ENCODE peak calls at places on chromosome 5, in nine cellular contexts. J, M, R, U, B, O, G, A and K are unnamed samples.

GRCh38 chr5:127785098-127785927 is 82.1 kb downstream of the CCDC192 start:
- DNase-seq in J (no peak), M (no peak), R (no peak), U (no peak), B (peak), O (peak), G (no peak), A (no peak), K (peak)

GRCh38 chr5:132136906-132137305 is 63.3 kb downstream of the CSF2 start:
- DNase-seq in J (no peak), M (no peak), R (no peak), U (no peak), B (no peak), O (peak), G (no peak), A (no peak), K (no peak)

GRCh38 chr5:62144395-62145022 is 161.5 kb upstream of the KIF2A start:
- DNase-seq in J (peak), M (no peak), R (no peak), U (no peak), B (no peak), O (peak), G (no peak), A (no peak), K (no peak)

GRCh38 chr5:125372694-125373621 is 626.5 kb upstream of the ZNF608 start:
- DNase-seq in J (no peak), M (no peak), R (no peak), U (no peak), B (no peak), O (peak), G (no peak), A (no peak), K (no peak)

GRCh38 chr5:51986733-51987132 is 603.5 kb downstream of the ISL1 start:
- DNase-seq in J (no peak), M (no peak), R (no peak), U (no peak), B (no peak), O (no peak), G (no peak), A (no peak), K (no peak)

GRCh38 chr5:137461636-137462596 is 37.2 kb downstream of the SPOCK1 start:
- DNase-seq in J (no peak), M (no peak), R (no peak), U (peak), B (no peak), O (no peak), G (no peak), A (no peak), K (no peak)

GRCh38 chr5:127870914-127871313 is 167.7 kb downstream of the CCDC192 start:
- DNase-seq in J (peak), M (no peak), R (no peak), U (no peak), B (no peak), O (peak), G (peak), A (no peak), K (no peak)

GRCh38 chr5:72543365-72543764 is 36.2 kb upstream of the ZNF366 start:
- DNase-seq in J (no peak), M (no peak), R (no peak), U (no peak), B (no peak), O (peak), G (no peak), A (no peak), K (no peak)

GRCh38 chr5:149110406-149110805 is 30.9 kb upstream of the ABLIM3 start:
- DNase-seq in J (no peak), M (no peak), R (no peak), U (no peak), B (no peak), O (no peak), G (no peak), A (no peak), K (no peak)

GRCh38 chr5:112240011-112240410 is 179.1 kb downstream of the EPB41L4A start:
- DNase-seq in J (no peak), M (no peak), R (no peak), U (no peak), B (peak), O (no peak), G (no peak), A (no peak), K (no peak)

GRCh38 chr5:147081256-147081872 is 153.5 kb upstream of the STK32A start:
- DNase-seq in J (no peak), M (no peak), R (no peak), U (no peak), B (no peak), O (no peak), G (no peak), A (no peak), K (no peak)

GRCh38 chr5:43514471-43514815 is 505 bp downstream of the C5orf34 start:
- DNase-seq in J (no peak), M (no peak), R (no peak), U (no peak), B (no peak), O (peak), G (no peak), A (peak), K (no peak)

GRCh38 chr5:150411245-150411979 is 1.3 kb downstream of the CD74 start:
- DNase-seq in J (peak), M (no peak), R (no peak), U (no peak), B (peak), O (peak), G (peak), A (no peak), K (no peak)

GRCh38 chr5:54851449-54851848 is 133.9 kb downstream of the ESM1 start:
- DNase-seq in J (no peak), M (no peak), R (no peak), U (no peak), B (no peak), O (no peak), G (no peak), A (no peak), K (no peak)

GRCh38 chr5:134101686-134102439 is 12.6 kb upstream of the TCF7 start:
- DNase-seq in J (peak), M (peak), R (peak), U (peak), B (peak), O (peak), G (peak), A (peak), K (no peak)

GRCh38 chr5:76601470-76601869 is 21.7 kb downstream of the F2RL2 start:
- DNase-seq in J (no peak), M (no peak), R (no peak), U (no peak), B (peak), O (peak), G (no peak), A (peak), K (no peak)

GRCh38 chr5:41871866-41872265 is 1.6 kb upstream of the OXCT1 start:
- DNase-seq in J (no peak), M (no peak), R (no peak), U (no peak), B (no peak), O (peak), G (peak), A (no peak), K (peak)

GRCh38 chr5:73196201-73196600 is 23.2 kb downstream of the TMEM174 start:
- DNase-seq in J (no peak), M (no peak), R (no peak), U (no peak), B (no peak), O (no peak), G (no peak), A (no peak), K (no peak)

GRCh38 chr5:1723957-1724821 is 75.4 kb downstream of the MRPL36 start:
- DNase-seq in J (peak), M (peak), R (no peak), U (no peak), B (no peak), O (no peak), G (no peak), A (no peak), K (no peak)

GRCh38 chr5:162607879-162608278 is 540.3 kb downstream of the GABRG2 start:
- DNase-seq in J (no peak), M (no peak), R (no peak), U (no peak), B (no peak), O (no peak), G (no peak), A (no peak), K (no peak)

GRCh38 chr5:51960617-51961115 is 577.4 kb downstream of the ISL1 start:
- DNase-seq in J (no peak), M (no peak), R (no peak), U (no peak), B (no peak), O (no peak), G (no peak), A (no peak), K (no peak)

GRCh38 chr5:74555991-74556390 is 84.5 kb downstream of the ENC1 start:
- DNase-seq in J (no peak), M (no peak), R (peak), U (no peak), B (no peak), O (no peak), G (no peak), A (no peak), K (no peak)

GRCh38 chr5:135718151-135718550 is 116.3 kb upstream of the SLC25A48 start:
- DNase-seq in J (no peak), M (no peak), R (no peak), U (no peak), B (peak), O (peak), G (no peak), A (no peak), K (no peak)

GRCh38 chr5:146516151-146516475 is at the start of gene GPR151:
- DNase-seq in J (no peak), M (no peak), R (no peak), U (no peak), B (no peak), O (no peak), G (no peak), A (no peak), K (no peak)

GRCh38 chr5:72363146-72363802 is 43.1 kb downstream of the PTCD2 start:
- DNase-seq in J (no peak), M (no peak), R (no peak), U (no peak), B (peak), O (peak), G (no peak), A (no peak), K (no peak)

GRCh38 chr5:37696190-37697021 is 143.4 kb downstream of the GDNF start:
- DNase-seq in J (no peak), M (no peak), R (no peak), U (no peak), B (peak), O (peak), G (no peak), A (no peak), K (no peak)

GRCh38 chr5:147190236-147190815 is 44.5 kb upstream of the STK32A start:
- DNase-seq in J (no peak), M (no peak), R (no peak), U (no peak), B (peak), O (no peak), G (no peak), A (no peak), K (no peak)

GRCh38 chr5:77936365-77936693 is 160.2 kb upstream of the TBCA start:
- DNase-seq in J (no peak), M (no peak), R (no peak), U (no peak), B (no peak), O (no peak), G (no peak), A (no peak), K (no peak)

GRCh38 chr5:94705427-94705826 is 87.0 kb downstream of the SLF1 start:
- DNase-seq in J (no peak), M (no peak), R (no peak), U (no peak), B (no peak), O (peak), G (no peak), A (no peak), K (no peak)